ENCODE peak calls at places on chromosomes 3 and 15, in four cellular contexts. X is psoas muscle, I is gastrocnemius medialis, L is lower leg skin. H is an unnamed sample.

GRCh38 chr3:146590521-146590920 is 14.6 kb downstream of the PLSCR5 start:
- DNase-seq in X (no peak), I (no peak), L (no peak), H (no peak)

GRCh38 chr3:119239421-119239820 is 1.3 kb downstream of the B4GALT4 start:
- DNase-seq in X (no peak), I (no peak), L (no peak), H (no peak)

GRCh38 chr3:175585898-175586297 is 726.8 kb downstream of the NAALADL2 start:
- DNase-seq in X (no peak), I (no peak), L (no peak), H (no peak)

GRCh38 chr3:16928386-16929132 is 43.8 kb downstream of the PLCL2 start:
- DNase-seq in X (no peak), I (no peak), L (no peak), H (no peak)

GRCh38 chr3:126061301-126062032 is 22.5 kb downstream of the SLC41A3 start:
- DNase-seq in X (no peak), I (no peak), L (peak; percentile 73), H (no peak)

GRCh38 chr3:36060950-36061349 is 319.4 kb upstream of the STAC start:
- DNase-seq in X (no peak), I (no peak), L (no peak), H (no peak)

GRCh38 chr15:66566963-66567531 is 1.2 kb upstream of the LCTL start:
- DNase-seq in X (no peak), I (no peak), L (peak; percentile 82), H (no peak)

GRCh38 chr15:62989366-62990055 is 53.0 kb upstream of the TPM1 start:
- DNase-seq in X (no peak), I (no peak), L (no peak), H (no peak)

GRCh38 chr15:68418611-68419161 is 13.3 kb downstream of the ITGA11 start:
- DNase-seq in X (no peak), I (no peak), L (peak; percentile 69), H (peak; percentile 74)

GRCh38 chr15:67125589-67126502 is 60.4 kb downstream of the SMAD3 start:
- DNase-seq in X (peak; percentile 95), I (peak; percentile 96), L (peak; percentile 94), H (peak; percentile 89)

GRCh38 chr3:168002786-168003368 is 92.8 kb downstream of the GOLIM4 start:
- DNase-seq in X (no peak), I (no peak), L (no peak), H (no peak)

GRCh38 chr15:79572691-79573340 is 140.7 kb downstream of the MINAR1 start:
- DNase-seq in X (no peak), I (no peak), L (no peak), H (no peak)

GRCh38 chr3:194142156-194142910 is 6.4 kb downstream of the HES1 start:
- DNase-seq in X (peak; percentile 76), I (peak; percentile 50), L (peak; percentile 91), H (no peak)

GRCh38 chr3:100761951-100762350 is 52.7 kb downstream of the TFG start:
- DNase-seq in X (no peak), I (no peak), L (no peak), H (no peak)

GRCh38 chr15:89654847-89655805 is at the start of gene KIF7:
- DNase-seq in X (no peak), I (no peak), L (peak; percentile 86), H (no peak)

GRCh38 chr3:13012228-13012691 is 61.0 kb downstream of the IQSEC1 start:
- DNase-seq in X (peak; percentile 87), I (no peak), L (peak; percentile 94), H (no peak)

GRCh38 chr15:66838671-66839239 is 136.7 kb downstream of the SMAD6 start:
- DNase-seq in X (no peak), I (no peak), L (no peak), H (no peak)

GRCh38 chr15:89845305-89845893 is 30.7 kb upstream of the ANPEP start:
- DNase-seq in X (no peak), I (no peak), L (no peak), H (no peak)

GRCh38 chr15:88894819-88895767 is at the start of gene HAPLN3:
- DNase-seq in X (no peak), I (no peak), L (no peak), H (no peak)

GRCh38 chr15:41659855-41660234 is 360 bp upstream of the MGA start:
- DNase-seq in X (no peak), I (no peak), L (peak; percentile 84), H (no peak)

GRCh38 chr15:64263567-64263966 is 92.4 kb downstream of the CSNK1G1 start:
- DNase-seq in X (no peak), I (no peak), L (no peak), H (no peak)

GRCh38 chr3:46417841-46418611 is 11.0 kb downstream of the CCRL2 start:
- DNase-seq in X (no peak), I (no peak), L (no peak), H (no peak)

GRCh38 chr15:87045741-87046140 is 966.1 kb downstream of the AGBL1 start:
- DNase-seq in X (no peak), I (no peak), L (no peak), H (no peak)

GRCh38 chr3:161108840-161109239 is 3.7 kb upstream of the B3GALNT1 start:
- DNase-seq in X (no peak), I (no peak), L (no peak), H (no peak)

GRCh38 chr3:137852511-137852910 is 88.4 kb downstream of the SOX14 start:
- DNase-seq in X (no peak), I (no peak), L (no peak), H (no peak)

GRCh38 chr3:26960382-26960781 is 337.8 kb downstream of the LRRC3B start:
- DNase-seq in X (no peak), I (no peak), L (no peak), H (no peak)

GRCh38 chr3:194140520-194141414 is 4.8 kb downstream of the HES1 start:
- DNase-seq in X (peak; percentile 75), I (no peak), L (peak; percentile 90), H (peak; percentile 86)

GRCh38 chr15:67146214-67146613 is 80.8 kb downstream of the SMAD3 start:
- DNase-seq in X (peak; percentile 71), I (no peak), L (no peak), H (no peak)

GRCh38 chr3:188670446-188670845 is 501.3 kb upstream of the TPRG1 start:
- DNase-seq in X (no peak), I (no peak), L (no peak), H (no peak)

GRCh38 chr3:65669163-65669875 is 369.4 kb downstream of the MAGI1 start:
- DNase-seq in X (no peak), I (no peak), L (no peak), H (no peak)

DNA sequence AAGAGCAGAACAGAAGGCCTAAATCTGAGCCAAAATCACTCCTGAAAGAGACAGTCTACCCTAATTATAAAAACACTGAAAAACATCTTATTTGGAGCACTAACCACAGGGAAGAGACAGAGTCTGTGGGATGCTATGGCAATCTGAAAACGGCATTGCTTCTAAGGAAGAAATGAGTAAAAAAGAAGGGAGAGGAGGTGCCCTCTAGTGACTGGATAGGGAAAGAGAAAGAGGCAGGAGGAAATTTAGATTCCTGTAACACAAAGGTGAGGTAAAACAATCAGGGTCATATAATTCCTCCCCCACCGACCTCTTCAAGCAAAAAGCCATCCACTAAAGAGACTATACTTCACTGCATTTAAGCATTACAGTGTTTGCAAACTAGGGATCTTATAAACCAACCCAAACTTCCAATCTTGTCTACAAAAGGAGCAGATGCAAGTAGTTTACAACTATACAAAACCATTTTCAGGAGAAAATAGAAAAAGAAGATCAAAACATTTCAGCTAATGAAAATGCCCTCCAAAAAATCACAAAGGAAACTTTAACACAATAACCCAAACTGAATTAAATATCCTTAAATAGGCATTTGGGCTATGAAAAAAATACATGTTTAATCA is 32.6 kb downstream of the HACD2 start:
- DNase-seq in X (no peak), I (no peak), L (no peak), H (no peak)
- TF ChIP-seq CTCF in X (peak; percentile 9), I (no peak), L (no peak), H (peak; percentile 47)

GRCh38 chr15:58065011-58065444 is 483 bp downstream of the ALDH1A2 start:
- DNase-seq in X (peak; percentile 56), I (no peak), L (no peak), H (no peak)

GRCh38 chr15:58063612-58064011 is 1.9 kb downstream of the ALDH1A2 start:
- DNase-seq in X (no peak), I (no peak), L (no peak), H (no peak)

GRCh38 chr15:58064119-58065010 is 1.1 kb downstream of the ALDH1A2 start:
- DNase-seq in X (no peak), I (no peak), L (no peak), H (no peak)

GRCh38 chr15:58065445-58066041 is at the start of gene ALDH1A2:
- DNase-seq in X (peak; percentile 61), I (peak; percentile 4), L (peak; percentile 83), H (no peak)

DNA sequence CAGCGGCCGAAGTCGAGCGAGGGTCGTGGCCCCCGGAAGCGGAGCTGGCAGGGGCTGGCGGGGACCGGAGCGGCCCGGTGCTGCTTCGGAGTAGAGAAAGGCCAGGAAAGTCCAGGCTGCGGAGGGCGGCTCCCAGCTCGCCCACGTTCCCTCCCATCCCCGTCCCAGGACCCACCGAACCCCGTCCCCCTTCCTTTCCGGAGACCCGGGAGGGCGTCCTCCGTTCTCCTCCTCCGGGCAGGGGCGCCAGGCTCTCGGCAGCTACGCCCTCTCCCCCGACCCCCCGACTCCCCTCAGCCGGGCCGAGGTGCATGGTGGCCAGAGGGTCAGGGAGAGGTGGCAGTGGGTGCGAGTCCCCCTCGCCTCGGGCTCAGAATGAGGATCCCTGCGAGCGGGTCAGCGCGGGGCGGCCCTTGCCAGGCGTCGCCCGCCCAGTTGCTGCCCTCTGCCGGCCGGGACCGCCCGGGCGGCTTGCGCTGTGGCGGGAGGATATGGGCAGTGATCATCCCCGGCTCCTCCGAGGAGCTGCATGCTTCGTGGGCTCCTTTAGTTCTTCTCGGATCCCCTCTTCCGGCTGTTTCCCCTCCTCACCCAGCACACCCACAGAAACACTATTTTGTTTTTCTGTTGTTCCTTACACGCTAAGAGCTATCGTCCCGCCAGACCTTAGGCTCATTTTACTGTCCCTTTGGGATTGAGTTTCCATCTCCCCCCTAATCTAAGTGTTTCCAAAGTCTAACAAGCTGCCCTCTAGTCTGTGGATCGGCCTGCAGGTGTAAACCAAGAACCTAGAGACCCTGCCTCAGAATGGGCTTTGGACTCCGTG is 744 bp upstream of the ALDH1A2 start:
- DNase-seq in X (peak; percentile 82), I (peak; percentile 19), L (peak; percentile 87), H (peak; percentile 88)
- TF ChIP-seq CTCF in X (peak; percentile 79), I (peak; percentile 81), L (no peak), H (peak; percentile 97)

DNA sequence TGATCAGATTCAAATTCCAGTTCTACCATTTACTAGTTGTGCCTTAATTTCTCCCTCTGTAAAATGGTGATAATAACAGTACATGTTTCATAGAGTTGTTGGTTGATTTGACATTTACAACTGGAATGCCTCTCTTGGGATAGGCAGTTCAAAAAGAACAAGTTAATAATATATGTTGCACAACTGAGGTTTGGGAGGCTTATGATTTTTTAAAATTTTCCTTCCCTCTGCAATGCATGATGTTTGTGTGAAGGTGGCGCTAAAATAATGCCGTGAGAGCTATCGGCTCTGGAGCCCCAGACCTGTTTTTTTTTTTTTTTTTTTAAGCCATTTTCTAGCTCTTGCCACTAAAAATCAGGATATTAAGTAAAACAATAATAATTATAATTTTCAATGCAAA is 18.6 kb downstream of the DNAJB11 start:
- DNase-seq in X (no peak), I (no peak), L (no peak), H (no peak)
- TF ChIP-seq CTCF in X (no peak), I (no peak), L (no peak), H (peak; percentile 38)

GRCh38 chr3:149342413-149343340 is 9.2 kb upstream of the TM4SF18 start:
- DNase-seq in X (no peak), I (no peak), L (no peak), H (no peak)

GRCh38 chr3:149340310-149340933 is 7.0 kb upstream of the TM4SF18 start:
- DNase-seq in X (no peak), I (no peak), L (no peak), H (no peak)

GRCh38 chr3:149339931-149340309 is 6.5 kb upstream of the TM4SF18 start:
- DNase-seq in X (peak; percentile 85), I (peak; percentile 47), L (peak; percentile 93), H (peak; percentile 93)

GRCh38 chr3:149343951-149344350 is 10.5 kb upstream of the TM4SF18 start:
- DNase-seq in X (no peak), I (no peak), L (no peak), H (no peak)
- TF ChIP-seq CTCF in X (no peak), I (no peak), L (no peak), H (no peak)